ENCODE peak calls at places on chromosomes 5 and 9, in seven cellular contexts. C is WTC11, G is mesendoderm, F is Right ventricle myocardium superior, Q is left ventricle myocardium superior, Y is cerebellar cortex, V is M059J. O is an unnamed sample.

GRCh38 chr9:37667706-37668672 is 17.2 kb downstream of the FRMPD1 start:
- DNase-seq in C (peak; percentile 62), G (peak; percentile 71), F (no peak), Q (no peak), Y (no peak), V (no peak), O (peak; percentile 3)

GRCh38 chr5:133819977-133820471 is 148.4 kb downstream of the C5orf15 start:
- DNase-seq in C (no peak), G (no peak), F (no peak), Q (no peak), Y (no peak), V (peak; percentile 17), O (no peak)

GRCh38 chr9:128070874-128071273 is 2.8 kb downstream of the SLC25A25 start:
- DNase-seq in C (no peak), G (no peak), F (no peak), Q (no peak), Y (no peak), V (no peak), O (no peak)

GRCh38 chr9:20495133-20495532 is 127.2 kb downstream of the MLLT3 start:
- DNase-seq in C (no peak), G (peak; percentile 77), F (no peak), Q (no peak), Y (no peak), V (no peak), O (peak; percentile 37)

GRCh38 chr9:126171641-126172040 is 155.0 kb upstream of the MVB12B start:
- DNase-seq in C (no peak), G (no peak), F (no peak), Q (no peak), Y (no peak), V (no peak), O (no peak)

GRCh38 chr5:98769006-98769255 is 4.5 kb upstream of the RGMB start:
- DNase-seq in C (peak; percentile 75), G (no peak), F (peak; percentile 73), Q (peak; percentile 73), Y (no peak), V (no peak), O (no peak)

GRCh38 chr5:143657814-143658395 is 154.1 kb upstream of the HMHB1 start:
- DNase-seq in C (no peak), G (no peak), F (no peak), Q (no peak), Y (no peak), V (no peak), O (no peak)

GRCh38 chr5:664343-664993 is 28.7 kb downstream of the TPPP start:
- DNase-seq in C (no peak), G (no peak), F (peak; percentile 30), Q (no peak), Y (no peak), V (no peak), O (no peak)

GRCh38 chr9:880725-881124 is 39.2 kb downstream of the DMRT1 start:
- DNase-seq in C (no peak), G (no peak), F (no peak), Q (no peak), Y (no peak), V (no peak), O (no peak)

GRCh38 chr5:3268760-3269330 is 326.8 kb upstream of the IRX1 start:
- DNase-seq in C (no peak), G (no peak), F (no peak), Q (no peak), Y (no peak), V (no peak), O (no peak)

GRCh38 chr5:80703291-80703690 is 48.5 kb upstream of the DHFR start:
- DNase-seq in C (no peak), G (no peak), F (no peak), Q (no peak), Y (no peak), V (no peak), O (no peak)

GRCh38 chr9:131833906-131834305 is 94.0 kb upstream of the RAPGEF1 start:
- DNase-seq in C (no peak), G (no peak), F (peak; percentile 19), Q (no peak), Y (no peak), V (peak; percentile 25), O (peak; percentile 52)

GRCh38 chr5:112948455-112948854 is 26.4 kb upstream of the REEP5 start:
- DNase-seq in C (no peak), G (no peak), F (no peak), Q (no peak), Y (no peak), V (no peak), O (no peak)

GRCh38 chr5:173302546-173303155 is 25.6 kb downstream of the STC2 start:
- DNase-seq in C (no peak), G (peak; percentile 77), F (no peak), Q (no peak), Y (no peak), V (peak; percentile 96), O (peak; percentile 79)

GRCh38 chr5:110851357-110851756 is 112.5 kb downstream of the SLC25A46 start:
- DNase-seq in C (no peak), G (no peak), F (no peak), Q (no peak), Y (no peak), V (peak; percentile 15), O (no peak)

GRCh38 chr5:56039985-56040384 is 45.2 kb upstream of the IL6ST start:
- DNase-seq in C (no peak), G (no peak), F (no peak), Q (no peak), Y (no peak), V (peak; percentile 59), O (peak; percentile 56)

GRCh38 chr5:177446184-177447065 is at the start of gene PRR7:
- DNase-seq in C (peak; percentile 60), G (peak; percentile 64), F (peak; percentile 79), Q (peak; percentile 80), Y (peak; percentile 55), V (peak; percentile 63), O (peak; percentile 55)

GRCh38 chr9:107784235-107784958 is 294.8 kb upstream of the KLF4 start:
- DNase-seq in C (no peak), G (peak; percentile 34), F (peak; percentile 49), Q (peak; percentile 55), Y (no peak), V (peak; percentile 61), O (peak; percentile 93)

GRCh38 chr5:156835905-156836304 is 14.2 kb upstream of the PPP1R2B start:
- DNase-seq in C (peak; percentile 13), G (peak; percentile 78), F (no peak), Q (no peak), Y (no peak), V (peak; percentile 10), O (no peak)

GRCh38 chr9:129571298-129572051 is 49.4 kb downstream of the C9orf50 start:
- DNase-seq in C (no peak), G (no peak), F (no peak), Q (no peak), Y (no peak), V (peak; percentile 51), O (no peak)

GRCh38 chr9:86637515-86637914 is 283.3 kb upstream of the TUT7 start:
- DNase-seq in C (peak; percentile 86), G (peak; percentile 79), F (peak; percentile 43), Q (peak; percentile 42), Y (peak; percentile 22), V (no peak), O (peak; percentile 45)

GRCh38 chr5:66757219-66757833 is 161.1 kb downstream of the MAST4 start:
- DNase-seq in C (peak; percentile 11), G (peak; percentile 44), F (no peak), Q (peak; percentile 36), Y (peak; percentile 41), V (peak; percentile 47), O (peak; percentile 84)

GRCh38 chr5:4053111-4053510 is 457.5 kb downstream of the IRX1 start:
- DNase-seq in C (no peak), G (no peak), F (no peak), Q (no peak), Y (no peak), V (no peak), O (no peak)

GRCh38 chr5:22621084-22621483 is 232.1 kb downstream of the CDH12 start:
- DNase-seq in C (no peak), G (peak; percentile 47), F (no peak), Q (no peak), Y (no peak), V (no peak), O (no peak)

GRCh38 chr5:143594913-143595818 is 191.7 kb upstream of the NR3C1 start:
- DNase-seq in C (no peak), G (no peak), F (no peak), Q (no peak), Y (no peak), V (peak; percentile 90), O (peak; percentile 63)

GRCh38 chr9:76744336-76744735 is 19.9 kb upstream of the PCA3 start:
- DNase-seq in C (no peak), G (no peak), F (no peak), Q (no peak), Y (no peak), V (no peak), O (no peak)

O was measured in cardiac fibroblast.